ENCODE peak calls at places on chromosomes 16 and 17, in six cellular contexts. Z is osteoblast, S is mammary epithelial cell, H is PC-3, F is AG04450, J is RWPE2. C is an unnamed sample.

GRCh38 chr17:4604111-4604644 is 19.8 kb downstream of the SMTNL2 start:
- DNase-seq in J (no peak), H (no peak), F (no peak), Z (peak; percentile 85), S (no peak), C (no peak)

GRCh38 chr16:21626659-21627277 is 25.6 kb downstream of the IGSF6 start:
- DNase-seq in S (peak; percentile 68), H (peak; percentile 67), Z (peak; percentile 83), F (peak; percentile 42), J (no peak), C (no peak)

GRCh38 chr16:82629441-82630027 is 2.8 kb downstream of the CDH13 start:
- DNase-seq in F (no peak), H (peak; percentile 88), Z (peak; percentile 92), S (peak; percentile 83), J (no peak), C (no peak)

GRCh38 chr16:15782573-15783365 is 74.1 kb downstream of the MYH11 start:
- DNase-seq in F (no peak), Z (no peak), H (no peak), J (no peak), S (no peak), C (no peak)

GRCh38 chr16:15924996-15925395 is 24.4 kb upstream of the ABCC1 start:
- DNase-seq in J (no peak), F (no peak), H (no peak), Z (no peak), S (no peak), C (no peak)

GRCh38 chr17:65170839-65171238 is 33.7 kb downstream of the RGS9 start:
- DNase-seq in F (no peak), S (no peak), J (no peak), H (peak; percentile 54), Z (no peak), C (no peak)

GRCh38 chr17:3732171-3732570 is 8.5 kb downstream of the HASPIN start:
- DNase-seq in F (no peak), H (no peak), S (no peak), Z (peak; percentile 78), J (no peak), C (peak; percentile 64)

GRCh38 chr17:63137163-63137562 is 171.1 kb downstream of the TANC2 start:
- DNase-seq in Z (no peak), S (no peak), H (no peak), F (no peak), J (no peak), C (no peak)

GRCh38 chr17:75486151-75486550 is 29.2 kb downstream of the CASKIN2 start:
- DNase-seq in H (no peak), S (no peak), Z (no peak), J (no peak), F (no peak), C (no peak)

GRCh38 chr17:75485688-75486087 is 29.3 kb downstream of the TMEM94 start:
- DNase-seq in J (no peak), S (no peak), H (no peak), Z (peak; percentile 83), F (no peak), C (no peak)

GRCh38 chr17:75487351-75488070 is 27.8 kb downstream of the CASKIN2 start:
- DNase-seq in H (no peak), J (no peak), F (no peak), Z (peak; percentile 92), S (no peak), C (no peak)

GRCh38 chr17:75488693-75489510 is 26.4 kb downstream of the CASKIN2 start:
- DNase-seq in S (no peak), H (no peak), J (no peak), F (no peak), Z (peak; percentile 81), C (no peak)

DNA sequence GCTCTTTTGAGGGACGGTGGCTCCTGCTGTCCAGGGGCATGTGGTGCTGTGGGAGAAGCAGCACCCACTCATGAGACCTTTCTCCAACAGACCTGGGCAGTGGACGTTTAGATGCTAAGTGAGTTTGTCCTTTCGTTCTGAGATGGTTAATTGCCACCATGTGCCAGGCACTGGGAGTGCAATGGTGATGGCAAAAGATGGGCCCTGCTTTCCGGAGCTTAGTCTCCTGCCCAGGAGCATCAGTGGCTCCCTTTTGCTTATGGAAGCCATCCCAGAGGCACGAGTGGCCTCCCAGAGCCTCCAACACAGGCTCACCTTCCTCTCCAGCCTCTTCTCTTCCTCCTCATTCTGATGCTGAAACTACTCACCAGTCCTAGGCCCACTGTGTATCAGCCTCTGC is 28.4 kb downstream of the CASKIN2 start:
- DNase-seq in H (no peak), S (no peak), F (no peak), J (no peak), Z (no peak), C (no peak)
- H3K4me3 ChIP-seq in H (no peak overlapping the region), S (no peak overlapping the region), F (no peak overlapping the region), J (no peak overlapping the region), Z (no peak overlapping the region), C (no peak overlapping the region)

GRCh38 chr16:567362-568256 is 804 bp downstream of the NHLRC4 start:
- DNase-seq in S (no peak), F (no peak), H (no peak), Z (no peak), J (no peak), C (no peak)

GRCh38 chr16:568401-569258 is 1.1 kb upstream of the PIGQ start:
- DNase-seq in H (no peak), Z (peak; percentile 86), F (no peak), S (no peak), J (no peak), C (no peak)

GRCh38 chr16:564690-565419 is 1.9 kb upstream of the NHLRC4 start:
- DNase-seq in Z (no peak), F (no peak), S (no peak), H (no peak), J (no peak), C (no peak)

GRCh38 chr16:565420-566330 is 1.1 kb upstream of the NHLRC4 start:
- DNase-seq in H (no peak), S (no peak), Z (peak; percentile 94), F (no peak), J (no peak), C (no peak)

GRCh38 chr16:566475-567361 is at the start of gene NHLRC4:
- DNase-seq in Z (peak; percentile 98), F (no peak), H (no peak), J (no peak), S (no peak), C (peak; percentile 48)
- TF ChIP-seq CTCF in Z (no peak), F (no peak), H (no peak), J (no peak), S (no peak), C (no peak)

GRCh38 chr17:74466111-74466784 is at the start of gene CD300A:
- DNase-seq in J (no peak), F (no peak), Z (peak; percentile 27), H (no peak), S (no peak), C (no peak)
- H3K4me3 ChIP-seq in J (no peak within 1 kb of the TSS), F (no peak within 1 kb of the TSS), Z (no peak within 1 kb of the TSS), H (no peak within 1 kb of the TSS), S (no peak within 1 kb of the TSS), C (peak within 1 kb of the TSS; percentile 80)

DNA sequence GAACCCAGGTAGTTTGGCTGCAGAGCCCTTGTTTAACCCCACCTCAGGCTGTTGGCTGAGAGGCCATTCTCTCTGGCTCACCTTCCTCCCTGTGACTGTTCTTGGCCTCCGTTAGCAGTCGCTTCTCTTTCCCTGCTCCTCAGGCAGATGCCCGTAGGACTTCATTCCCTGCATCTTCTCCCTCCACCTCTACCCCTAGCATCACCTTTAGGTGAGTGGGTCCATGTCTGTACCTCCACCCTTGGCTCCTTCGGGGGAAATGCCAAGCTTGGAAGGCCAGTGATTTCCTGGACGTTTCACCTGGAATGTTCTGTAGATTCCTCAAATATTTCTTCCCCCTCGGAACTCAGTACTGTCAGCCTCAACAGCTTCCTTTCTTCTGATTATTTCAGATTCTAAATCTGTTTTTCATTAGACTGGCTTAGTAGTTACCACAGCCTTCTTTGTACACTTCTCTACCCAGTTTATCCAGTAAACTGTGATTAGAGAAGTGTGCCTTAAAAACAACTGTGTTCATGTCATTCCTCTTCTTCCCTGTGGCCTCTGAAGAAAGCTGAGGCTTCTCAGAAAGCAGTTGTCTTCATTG is 227.9 kb downstream of the MSI2 start:
- DNase-seq in H (no peak), J (no peak), F (no peak), S (no peak), Z (no peak), C (no peak)
- TF ChIP-seq CTCF in H (no peak), J (no peak), F (no peak), S (no peak), Z (no peak), C (no peak)

GRCh38 chr17:80528521-80528920 is 16.1 kb upstream of the RPTOR start:
- DNase-seq in H (no peak), S (no peak), Z (no peak), F (no peak), J (no peak), C (no peak)
- H3K4me3 ChIP-seq in H (no peak overlapping the region), S (no peak overlapping the region), Z (no peak overlapping the region), F (no peak overlapping the region), J (no peak overlapping the region), C (no peak overlapping the region)